ENCODE peak calls at places on chromosomes 2 and 18, in five cellular contexts. One of them, this sample, is unnamed.

GRCh38 chr2:241483305-241483704 is 25.1 kb downstream of the STK25 start:
- DNase-seq in left lobe of liver: no peak
- DNase-seq in ovary: no peak
- DNase-seq in stimulated activated CD4-positive, alpha-beta T cell treated with anti-CD3 and anti-CD28 coated beads, Interleukin-4, amount 100 ng/mL, for 1 hour: no peak
- DNase-seq in Kasumi-1: no peak
- DNase-seq in this sample: no peak

GRCh38 chr2:74548285-74548918 is 5.3 kb downstream of the LOXL3 start:
- DNase-seq in left lobe of liver: peak
- DNase-seq in Kasumi-1: no peak
- DNase-seq in stimulated activated CD4-positive, alpha-beta T cell treated with anti-CD3 and anti-CD28 coated beads, Interleukin-4, amount 100 ng/mL, for 1 hour: no peak
- DNase-seq in ovary: no peak
- DNase-seq in this sample: peak

GRCh38 chr2:239879423-239880084 is 145.6 kb downstream of the NDUFA10 start:
- DNase-seq in left lobe of liver: peak
- DNase-seq in ovary: no peak
- DNase-seq in stimulated activated CD4-positive, alpha-beta T cell treated with anti-CD3 and anti-CD28 coated beads, Interleukin-4, amount 100 ng/mL, for 1 hour: no peak
- DNase-seq in Kasumi-1: no peak
- DNase-seq in this sample: no peak

GRCh38 chr2:99809259-99809900 is 319.6 kb upstream of the REV1 start:
- DNase-seq in stimulated activated CD4-positive, alpha-beta T cell treated with anti-CD3 and anti-CD28 coated beads, Interleukin-4, amount 100 ng/mL, for 1 hour: no peak
- DNase-seq in ovary: no peak
- DNase-seq in Kasumi-1: no peak
- DNase-seq in left lobe of liver: no peak
- DNase-seq in this sample: no peak

GRCh38 chr18:79900610-79901570 is 50.6 kb downstream of the SLC66A2 start:
- DNase-seq in ovary: no peak
- DNase-seq in Kasumi-1: no peak
- DNase-seq in stimulated activated CD4-positive, alpha-beta T cell treated with anti-CD3 and anti-CD28 coated beads, Interleukin-4, amount 100 ng/mL, for 1 hour: no peak
- DNase-seq in left lobe of liver: no peak
- DNase-seq in this sample: no peak

GRCh38 chr2:207603486-207603885 is 21.7 kb downstream of the METTL21A start:
- DNase-seq in stimulated activated CD4-positive, alpha-beta T cell treated with anti-CD3 and anti-CD28 coated beads, Interleukin-4, amount 100 ng/mL, for 1 hour: no peak
- DNase-seq in ovary: no peak
- DNase-seq in Kasumi-1: no peak
- DNase-seq in left lobe of liver: no peak
- DNase-seq in this sample: no peak

GRCh38 chr2:178385595-178386148 is 65.3 kb downstream of the PRKRA start:
- DNase-seq in Kasumi-1: no peak
- DNase-seq in ovary: no peak
- DNase-seq in left lobe of liver: no peak
- DNase-seq in stimulated activated CD4-positive, alpha-beta T cell treated with anti-CD3 and anti-CD28 coated beads, Interleukin-4, amount 100 ng/mL, for 1 hour: no peak
- DNase-seq in this sample: no peak

GRCh38 chr2:47264183-47264582 is 109.1 kb upstream of the STPG4 start:
- DNase-seq in Kasumi-1: no peak
- DNase-seq in stimulated activated CD4-positive, alpha-beta T cell treated with anti-CD3 and anti-CD28 coated beads, Interleukin-4, amount 100 ng/mL, for 1 hour: no peak
- DNase-seq in ovary: no peak
- DNase-seq in left lobe of liver: no peak
- DNase-seq in this sample: no peak

GRCh38 chr2:107529146-107529545 is 297.5 kb upstream of the RGPD4 start:
- DNase-seq in stimulated activated CD4-positive, alpha-beta T cell treated with anti-CD3 and anti-CD28 coated beads, Interleukin-4, amount 100 ng/mL, for 1 hour: no peak
- DNase-seq in ovary: no peak
- DNase-seq in left lobe of liver: no peak
- DNase-seq in Kasumi-1: no peak
- DNase-seq in this sample: no peak

GRCh38 chr2:234677758-234678538 is 181.1 kb upstream of the ARL4C start:
- DNase-seq in left lobe of liver: no peak
- DNase-seq in ovary: no peak
- DNase-seq in Kasumi-1: no peak
- DNase-seq in stimulated activated CD4-positive, alpha-beta T cell treated with anti-CD3 and anti-CD28 coated beads, Interleukin-4, amount 100 ng/mL, for 1 hour: no peak
- DNase-seq in this sample: no peak

GRCh38 chr2:210577263-210578071 is 21.1 kb downstream of the CPS1 start:
- DNase-seq in stimulated activated CD4-positive, alpha-beta T cell treated with anti-CD3 and anti-CD28 coated beads, Interleukin-4, amount 100 ng/mL, for 1 hour: no peak
- DNase-seq in left lobe of liver: no peak
- DNase-seq in ovary: no peak
- DNase-seq in Kasumi-1: peak
- DNase-seq in this sample: peak

GRCh38 chr2:237698338-237698694 is 70.9 kb downstream of the LRRFIP1 start:
- DNase-seq in Kasumi-1: no peak
- DNase-seq in ovary: peak
- DNase-seq in left lobe of liver: peak
- DNase-seq in stimulated activated CD4-positive, alpha-beta T cell treated with anti-CD3 and anti-CD28 coated beads, Interleukin-4, amount 100 ng/mL, for 1 hour: no peak
- DNase-seq in this sample: no peak

GRCh38 chr2:37648316-37649011 is 23.0 kb downstream of the CDC42EP3 start:
- DNase-seq in Kasumi-1: peak
- DNase-seq in stimulated activated CD4-positive, alpha-beta T cell treated with anti-CD3 and anti-CD28 coated beads, Interleukin-4, amount 100 ng/mL, for 1 hour: peak
- DNase-seq in left lobe of liver: no peak
- DNase-seq in ovary: no peak
- DNase-seq in this sample: no peak

GRCh38 chr2:112904883-112905282 is 6.1 kb upstream of the IL37 start:
- DNase-seq in ovary: no peak
- DNase-seq in left lobe of liver: no peak
- DNase-seq in stimulated activated CD4-positive, alpha-beta T cell treated with anti-CD3 and anti-CD28 coated beads, Interleukin-4, amount 100 ng/mL, for 1 hour: no peak
- DNase-seq in Kasumi-1: no peak
- DNase-seq in this sample: no peak

GRCh38 chr2:215420471-215420935 is 15.4 kb downstream of the FN1 start:
- DNase-seq in ovary: no peak
- DNase-seq in Kasumi-1: no peak
- DNase-seq in left lobe of liver: peak
- DNase-seq in stimulated activated CD4-positive, alpha-beta T cell treated with anti-CD3 and anti-CD28 coated beads, Interleukin-4, amount 100 ng/mL, for 1 hour: no peak
- DNase-seq in this sample: no peak

GRCh38 chr2:45889053-45889452 is 237.6 kb downstream of the PRKCE start:
- DNase-seq in left lobe of liver: no peak
- DNase-seq in ovary: no peak
- DNase-seq in Kasumi-1: no peak
- DNase-seq in stimulated activated CD4-positive, alpha-beta T cell treated with anti-CD3 and anti-CD28 coated beads, Interleukin-4, amount 100 ng/mL, for 1 hour: peak
- DNase-seq in this sample: no peak

GRCh38 chr2:182924311-182924710 is 57.9 kb upstream of the FRZB start:
- DNase-seq in Kasumi-1: no peak
- DNase-seq in ovary: no peak
- DNase-seq in stimulated activated CD4-positive, alpha-beta T cell treated with anti-CD3 and anti-CD28 coated beads, Interleukin-4, amount 100 ng/mL, for 1 hour: no peak
- DNase-seq in left lobe of liver: no peak
- DNase-seq in this sample: no peak

GRCh38 chr2:30359644-30360167 is 87.3 kb upstream of the LCLAT1 start:
- DNase-seq in left lobe of liver: peak
- DNase-seq in ovary: peak
- DNase-seq in Kasumi-1: no peak
- DNase-seq in stimulated activated CD4-positive, alpha-beta T cell treated with anti-CD3 and anti-CD28 coated beads, Interleukin-4, amount 100 ng/mL, for 1 hour: no peak
- DNase-seq in this sample: no peak

GRCh38 chr2:68251855-68252406 is 401 bp downstream of the PPP3R1 start:
- DNase-seq in stimulated activated CD4-positive, alpha-beta T cell treated with anti-CD3 and anti-CD28 coated beads, Interleukin-4, amount 100 ng/mL, for 1 hour: peak
- DNase-seq in ovary: peak
- DNase-seq in left lobe of liver: peak
- DNase-seq in Kasumi-1: no peak
- DNase-seq in this sample: peak

This sample was measured in H54.